ENCODE peak calls at places on chromosomes 12 and 14, in four cellular contexts. D is WTC11, V is K562, C is HepG2. K is an unnamed sample.

GRCh38 chr14:70802379-70802778 is 6.9 kb downstream of the MAP3K9 start:
- DNase-seq in D (no peak), V (no peak), C (no peak), K (no peak)

GRCh38 chr14:68365228-68365627 is 427.6 kb downstream of the ZFP36L1 start:
- DNase-seq in D (no peak), V (no peak), C (no peak), K (no peak)

GRCh38 chr14:104390221-104390931 is 189.2 kb upstream of the C14orf180 start:
- DNase-seq in D (no peak), V (no peak), C (no peak), K (no peak)

GRCh38 chr12:111154180-111154579 is 214.7 kb downstream of the PHETA1 start:
- DNase-seq in D (no peak), V (no peak), C (no peak), K (no peak)

GRCh38 chr14:35927727-35928126 is 101.6 kb downstream of the BRMS1L start:
- DNase-seq in D (no peak), V (no peak), C (no peak), K (no peak)

GRCh38 chr12:97552410-97553050 is 89.9 kb downstream of the RMST start:
- DNase-seq in D (no peak), V (no peak), C (no peak), K (no peak)

GRCh38 chr12:103742349-103742784 is 98.7 kb downstream of the NT5DC3 start:
- DNase-seq in D (no peak), V (no peak), C (no peak), K (no peak)

GRCh38 chr12:27226319-27226984 is 17.6 kb upstream of the STK38L start:
- DNase-seq in D (no peak), V (no peak), C (peak; percentile 15), K (no peak)

GRCh38 chr14:104183796-104184195 is 45.4 kb downstream of the KIF26A start:
- DNase-seq in D (no peak), V (no peak), C (no peak), K (no peak)

GRCh38 chr12:22670762-22671161 is 45.8 kb downstream of the ETNK1 start:
- DNase-seq in D (no peak), V (no peak), C (no peak), K (no peak)

GRCh38 chr12:29270446-29270845 is 110.5 kb downstream of the ERGIC2 start:
- DNase-seq in D (no peak), V (no peak), C (no peak), K (no peak)

GRCh38 chr12:117400912-117401311 is 39.5 kb upstream of the NOS1 start:
- DNase-seq in D (no peak), V (no peak), C (no peak), K (no peak)

GRCh38 chr12:120836119-120836684 is 68.0 kb downstream of the SPPL3 start:
- DNase-seq in D (no peak), V (no peak), C (no peak), K (no peak)

GRCh38 chr12:26126340-26127284 is 1.8 kb upstream of the BHLHE41 start:
- DNase-seq in D (peak; percentile 83), V (peak; percentile 62), C (peak; percentile 28), K (no peak)

DNA sequence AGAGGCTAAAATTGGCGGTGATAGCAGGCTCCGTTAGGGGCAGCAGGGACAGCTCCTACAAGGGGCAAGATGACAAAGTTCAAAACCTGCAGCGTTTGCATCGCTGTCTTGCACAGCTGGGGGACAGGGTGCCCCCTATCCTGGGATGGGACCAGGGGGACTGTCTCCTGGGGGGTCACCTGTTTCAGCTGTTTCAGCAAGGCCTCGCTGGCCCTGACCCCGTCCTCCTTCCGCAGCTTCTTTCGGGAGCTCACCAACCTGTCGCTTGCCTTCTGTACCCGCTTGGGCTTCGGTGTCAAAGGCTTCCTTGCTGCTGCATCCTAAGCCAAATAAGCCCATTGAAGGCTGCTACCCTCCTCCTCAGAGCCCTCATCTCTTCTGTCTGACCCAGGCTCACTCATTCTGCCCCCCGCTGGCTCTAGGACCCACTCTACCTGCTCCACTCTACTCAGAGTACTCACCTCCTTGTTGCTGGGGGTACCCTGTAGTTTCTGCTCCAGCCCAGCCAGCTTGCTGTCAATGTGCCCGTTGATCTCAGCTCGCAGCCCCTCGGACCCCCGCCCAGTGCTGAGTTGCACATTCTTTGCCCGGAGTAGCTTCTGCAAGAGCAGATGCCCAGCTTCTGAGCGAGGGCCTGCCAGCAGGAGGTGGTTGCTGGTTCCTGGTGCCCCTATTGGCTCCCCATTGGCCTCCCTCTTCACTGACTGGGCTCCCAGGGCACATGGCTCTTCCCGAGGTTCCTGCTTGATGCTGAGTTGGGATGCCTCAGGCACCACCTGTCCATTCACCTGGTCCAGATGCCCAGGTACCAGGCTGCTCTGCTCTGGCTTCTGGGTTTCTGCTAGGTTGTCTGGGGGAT is 12.4 kb upstream of the PRKAG1 start:
- DNase-seq in D (no peak), V (no peak), C (no peak), K (no peak)
- TF ChIP-seq CREB1 in D (no peak), V (no peak), C (no peak), K (no peak)

GRCh38 chr12:49288412-49288853 is 6.5 kb upstream of the PRPH start:
- DNase-seq in D (peak; percentile 76), V (peak; percentile 76), C (peak; percentile 34), K (peak; percentile 19)
- TF ChIP-seq ATF2 in D (no peak), V (no peak), C (no peak), K (no peak)

DNA sequence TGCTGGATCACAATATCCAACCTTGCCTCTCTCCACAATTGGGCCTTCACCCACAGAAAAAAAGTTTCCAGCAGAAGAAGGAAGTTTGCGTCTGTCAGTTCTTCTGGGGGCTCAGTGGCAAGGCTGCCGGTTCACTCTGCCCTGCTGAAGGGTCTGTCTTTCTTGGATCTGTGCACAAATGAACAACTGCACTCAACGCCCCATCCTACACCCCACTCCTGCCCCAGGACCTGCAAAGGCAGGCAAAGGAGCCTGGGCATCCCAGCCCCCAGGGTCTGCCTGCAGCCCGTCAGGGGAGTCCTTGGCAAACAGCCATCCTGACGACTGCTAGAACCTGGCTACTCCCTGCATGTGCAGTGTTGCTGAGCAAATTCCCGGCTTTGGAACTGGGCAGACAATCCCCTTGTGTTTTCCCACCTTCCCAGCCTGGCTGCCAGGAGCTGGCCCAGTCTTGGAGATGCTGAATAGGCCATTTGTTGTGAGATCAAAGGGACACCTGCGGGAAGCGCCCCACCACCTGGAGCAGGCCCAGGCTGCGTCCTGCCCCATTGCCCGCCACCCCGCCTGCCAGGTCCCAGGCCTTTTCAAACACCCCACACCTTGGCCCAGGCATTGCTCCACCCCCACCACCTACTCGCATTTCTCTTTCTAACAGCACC is 311.9 kb downstream of the BCL11B start:
- DNase-seq in D (no peak), V (no peak), C (no peak), K (no peak)
- TF ChIP-seq CREB1 in D (no peak), V (no peak), C (no peak), K (no peak)

DNA sequence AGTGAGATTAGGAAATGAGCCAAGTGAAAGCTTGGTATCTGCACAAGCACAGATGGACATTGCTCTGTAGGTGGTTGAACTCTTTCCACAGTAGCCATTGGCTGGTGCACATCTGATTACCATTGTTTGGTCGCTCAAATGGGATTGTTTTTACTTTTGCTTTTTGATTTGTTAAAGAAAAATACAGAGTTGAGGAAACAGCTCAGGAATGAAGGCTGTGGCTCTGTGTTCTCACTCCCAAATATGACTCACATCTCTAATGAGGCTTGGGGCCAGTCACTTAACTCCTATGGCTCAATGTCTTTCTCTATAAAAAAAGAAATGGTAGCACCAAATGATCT is 241.3 kb downstream of the BMP4 start:
- DNase-seq in D (no peak), V (no peak), C (peak; percentile 77), K (no peak)
- TF ChIP-seq ATF2 in D (no peak), V (no peak), C (no peak), K (no peak)

GRCh38 chr14:22291406-22291805 is 297.6 kb downstream of the DAD1 start:
- DNase-seq in D (no peak), V (no peak), C (no peak), K (no peak)

GRCh38 chr14:22300646-22301045 is 288.4 kb downstream of the DAD1 start:
- DNase-seq in D (no peak), V (no peak), C (no peak), K (no peak)

GRCh38 chr14:22296088-22296487 is 292.9 kb downstream of the DAD1 start:
- DNase-seq in D (no peak), V (no peak), C (no peak), K (no peak)

GRCh38 chr14:22297376-22297775 is 291.6 kb downstream of the DAD1 start:
- DNase-seq in D (no peak), V (no peak), C (no peak), K (no peak)

DNA sequence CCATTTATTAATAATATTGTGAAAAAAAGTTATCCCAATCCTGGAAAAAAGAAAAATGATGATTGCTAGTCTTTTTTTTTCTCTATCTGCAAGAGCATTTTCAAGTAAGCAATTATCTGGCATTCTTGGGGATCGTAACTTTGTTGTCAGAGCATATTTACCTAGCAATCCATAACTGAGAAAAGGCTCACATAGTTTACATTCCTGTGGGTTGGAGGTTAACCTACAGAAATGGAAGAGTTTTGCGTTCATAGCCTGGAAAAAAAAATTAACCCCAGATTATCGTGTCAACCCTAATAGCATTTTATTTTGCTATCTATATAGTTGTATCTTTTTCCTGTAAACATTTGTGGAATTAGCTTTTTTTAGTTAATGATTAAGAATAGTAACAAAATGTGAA is 292.3 kb downstream of the DAD1 start:
- DNase-seq in D (no peak), V (no peak), C (peak; percentile 76), K (no peak)
- TF ChIP-seq CREB1 in D (no peak), V (no peak), C (no peak), K (no peak)

GRCh38 chr12:14961466-14962155 is at the start of gene ARHGDIB:
- DNase-seq in D (no peak), V (peak; percentile 59), C (no peak), K (peak; percentile 87)
- TF ChIP-seq ATF2 in D (no peak), V (no peak), C (no peak), K (peak; percentile 18)

GRCh38 chr14:90381011-90381790 is 15.6 kb upstream of the CALM1 start:
- DNase-seq in D (no peak), V (peak; percentile 17), C (peak; percentile 24), K (no peak)
- TF ChIP-seq CREB1 in D (no peak), V (no peak), C (no peak), K (no peak)

DNA sequence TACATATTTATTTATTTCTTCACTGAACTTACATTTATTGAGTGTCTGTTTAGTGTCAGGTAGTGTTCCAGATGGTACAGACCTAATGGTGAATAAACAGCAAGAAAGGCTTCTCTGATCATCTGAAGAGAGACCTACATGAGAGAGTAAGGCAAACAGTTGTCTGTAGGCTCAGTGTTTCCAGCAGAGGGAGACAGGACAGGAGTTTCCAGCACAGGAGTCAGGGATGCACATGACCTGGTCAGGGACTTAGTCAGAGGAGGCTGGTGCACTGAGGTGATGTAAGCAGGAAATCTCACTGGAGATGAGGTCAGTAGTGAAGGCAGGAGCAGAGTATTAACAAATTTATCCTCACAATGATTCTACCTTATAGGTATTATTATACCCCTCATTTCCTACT is 233.2 kb downstream of the MDGA2 start:
- DNase-seq in D (peak; percentile 23), V (no peak), C (peak; percentile 35), K (no peak)
- TF ChIP-seq ATF2 in D (no peak), V (no peak), C (no peak), K (no peak)

GRCh38 chr12:123971449-123971769 is 1.2 kb downstream of the CCDC92 start:
- DNase-seq in D (no peak), V (no peak), C (no peak), K (no peak)

GRCh38 chr12:123973552-123974341 is 732 bp downstream of the ZNF664 start:
- DNase-seq in D (peak; percentile 58), V (peak; percentile 66), C (peak; percentile 21), K (no peak)

GRCh38 chr12:123976227-123976826 is 3.3 kb downstream of the ZNF664 start:
- DNase-seq in D (no peak), V (no peak), C (no peak), K (no peak)

GRCh38 chr12:123972448-123973401 is at the start of the genes CCDC92 and ZNF664:
- DNase-seq in D (peak; percentile 96), V (peak; percentile 96), C (peak; percentile 85), K (peak; percentile 56)

GRCh38 chr12:123971770-123972447 is 722 bp downstream of the CCDC92 start:
- DNase-seq in D (peak; percentile 85), V (peak; percentile 52), C (peak; percentile 58), K (no peak)
- TF ChIP-seq CREB1 in D (peak; percentile 55), V (no peak), C (no peak), K (no peak)